ENCODE peak calls at places on chromosome 1, in eight cellular contexts. S, I, A, Q, P, M, L and G are unnamed samples.
A peak's percentile ranks its signal among the peaks of the same experiment; 100 is the strongest.

GRCh38 chr1:236139495-236139894 is 2.8 kb upstream of the GPR137B start:
- DNase-seq in I (no peak), P (no peak), S (no peak), L (no peak), A (no peak), M (no peak), Q (no peak), G (no peak)

GRCh38 chr1:197799271-197799670 is 24.0 kb upstream of the DENND1B start:
- DNase-seq in L (peak; percentile 65), P (no peak), S (no peak), A (peak; percentile 91), I (no peak), M (peak; percentile 23), Q (no peak), G (no peak)

GRCh38 chr1:231629132-231629531 is 2.5 kb downstream of the DISC1 start:
- DNase-seq in P (no peak), I (no peak), Q (no peak), S (no peak), M (no peak), A (no peak), L (no peak), G (no peak)

GRCh38 chr1:230797376-230798186 is 50.4 kb downstream of the CAPN9 start:
- DNase-seq in M (peak; percentile 22), I (peak; percentile 76), L (peak; percentile 49), A (peak; percentile 73), Q (peak; percentile 62), P (peak; percentile 45), S (no peak), G (peak; percentile 61)

GRCh38 chr1:1014896-1015681 is 1.8 kb downstream of the ISG15 start:
- DNase-seq in Q (peak; percentile 61), S (no peak), I (peak; percentile 61), M (peak; percentile 49), L (no peak), P (no peak), A (no peak), G (no peak)

GRCh38 chr1:155892801-155893200 is 18.3 kb downstream of the RIT1 start:
- DNase-seq in P (no peak), M (no peak), Q (no peak), S (no peak), L (peak; percentile 51), I (no peak), A (peak; percentile 79), G (no peak)

GRCh38 chr1:178518894-178519293 is 6.0 kb downstream of the TEX35 start:
- DNase-seq in I (no peak), A (no peak), Q (no peak), M (no peak), P (no peak), L (no peak), S (no peak), G (no peak)

GRCh38 chr1:61183471-61184034 is 101.2 kb downstream of the NFIA start:
- DNase-seq in I (no peak), L (no peak), M (no peak), Q (no peak), S (no peak), A (peak; percentile 56), P (peak; percentile 27), G (no peak)

GRCh38 chr1:41492341-41492848 is 7.9 kb upstream of the EDN2 start:
- DNase-seq in P (no peak), I (no peak), M (peak; percentile 58), A (peak; percentile 33), S (no peak), Q (peak; percentile 84), L (no peak), G (peak; percentile 67)

GRCh38 chr1:24236170-24237045 is 49.3 kb upstream of the IFNLR1 start:
- DNase-seq in S (no peak), A (peak; percentile 85), L (peak; percentile 86), M (peak; percentile 30), I (no peak), P (no peak), Q (no peak), G (no peak)

GRCh38 chr1:119279441-119280415 is 88.9 kb upstream of the HAO2 start:
- DNase-seq in I (no peak), Q (no peak), L (peak; percentile 78), M (no peak), A (peak; percentile 86), P (peak; percentile 33), S (no peak), G (no peak)

GRCh38 chr1:182119631-182120030 is 58.1 kb upstream of the ZNF648 start:
- DNase-seq in M (no peak), S (no peak), I (no peak), A (no peak), L (no peak), P (no peak), Q (no peak), G (no peak)

GRCh38 chr1:106889054-106889453 is 167.4 kb upstream of the PRMT6 start:
- DNase-seq in M (no peak), A (no peak), P (no peak), Q (peak; percentile 18), L (no peak), I (no peak), S (no peak), G (no peak)

GRCh38 chr1:168335500-168335899 is 54.8 kb downstream of the TBX19 start:
- DNase-seq in L (peak; percentile 21), I (no peak), P (no peak), A (peak; percentile 16), Q (no peak), S (no peak), M (no peak), G (no peak)

GRCh38 chr1:217660353-217661062 is 29.4 kb downstream of the SPATA17 start:
- DNase-seq in A (peak; percentile 95), Q (no peak), S (no peak), I (no peak), L (peak; percentile 92), M (peak; percentile 31), P (no peak), G (no peak)

GRCh38 chr1:25837253-25837875 is 17.6 kb downstream of the MTFR1L start:
- DNase-seq in S (no peak), A (no peak), P (no peak), M (no peak), Q (no peak), I (no peak), L (peak; percentile 42), G (no peak)

GRCh38 chr1:109793486-109794318 is 30.0 kb upstream of the EPS8L3 start:
- DNase-seq in M (no peak), A (peak; percentile 94), P (peak; percentile 77), I (peak; percentile 64), L (peak; percentile 83), Q (no peak), S (no peak), G (no peak)

GRCh38 chr1:119827010-119827409 is 15.8 kb upstream of the REG4 start:
- DNase-seq in M (peak; percentile 6), P (no peak), A (peak; percentile 5), L (peak; percentile 14), I (no peak), S (no peak), Q (no peak), G (no peak)

GRCh38 chr1:169711469-169712308 is at the start of gene SELL:
- DNase-seq in A (peak; percentile 80), I (peak; percentile 52), L (peak; percentile 57), S (peak; percentile 39), Q (peak; percentile 71), M (peak; percentile 91), P (peak; percentile 27), G (peak; percentile 70)

GRCh38 chr1:169708633-169709032 is 2.8 kb downstream of the SELL start:
- DNase-seq in L (no peak), Q (no peak), M (no peak), I (no peak), A (no peak), P (no peak), S (no peak), G (no peak)

GRCh38 chr1:169707917-169708604 is 3.4 kb downstream of the SELL start:
- DNase-seq in A (no peak), M (no peak), S (no peak), L (no peak), I (no peak), P (no peak), Q (no peak), G (no peak)

GRCh38 chr1:169712309-169712631 is 850 bp upstream of the SELL start:
- DNase-seq in P (no peak), M (no peak), I (no peak), S (no peak), L (no peak), Q (no peak), A (no peak), G (no peak)
- TF ChIP-seq CTCF in P (no peak), M (no peak), I (no peak), S (no peak), L (peak; percentile 20), Q (no peak), A (no peak), G (no peak)

GRCh38 chr1:93448983-93449805 is 1.3 kb downstream of the FNBP1L start:
- DNase-seq in S (peak; percentile 69), M (no peak), Q (peak; percentile 77), I (peak; percentile 64), P (peak; percentile 38), L (peak; percentile 44), A (peak; percentile 47), G (peak; percentile 28)
- TF ChIP-seq CTCF in S (peak; percentile 45), M (no peak), Q (no peak), I (peak; percentile 54), P (no peak), L (peak; percentile 8), A (no peak), G (no peak)

DNA sequence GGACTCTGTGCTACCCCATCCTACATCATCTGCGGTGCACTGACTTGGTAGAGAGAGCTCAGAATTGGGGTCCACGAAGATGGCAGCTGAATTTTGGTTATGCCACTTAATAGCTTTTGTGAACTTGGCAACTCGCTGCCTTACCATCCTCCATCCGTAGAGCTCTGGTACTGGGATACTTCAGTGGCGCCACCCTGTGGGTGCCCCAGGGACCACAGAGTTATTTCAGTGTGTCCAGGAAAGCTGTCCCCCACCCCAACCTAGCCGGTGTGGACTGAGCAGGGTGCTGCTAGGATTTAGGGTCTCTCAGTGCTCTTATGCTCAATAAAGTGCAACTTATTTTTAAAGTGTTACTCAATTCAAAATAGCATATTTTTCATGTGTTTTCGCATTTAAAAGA is 9.0 kb upstream of the USF1 start:
- DNase-seq in Q (no peak), I (no peak), S (no peak), M (no peak), L (no peak), A (no peak), P (no peak), G (no peak)
- TF ChIP-seq CTCF in Q (peak; percentile 17), I (peak; percentile 36), S (no peak), M (no peak), L (no peak), A (peak; percentile 12), P (no peak), G (no peak)

GRCh38 chr1:114496091-114496490 is 14.9 kb downstream of the TRIM33 start:
- DNase-seq in A (no peak), L (no peak), I (no peak), Q (no peak), M (no peak), S (no peak), P (no peak), G (no peak)

GRCh38 chr1:114485286-114485685 is 25.7 kb downstream of the TRIM33 start:
- DNase-seq in A (peak; percentile 28), L (peak; percentile 17), P (no peak), I (no peak), S (no peak), Q (no peak), M (no peak), G (no peak)

GRCh38 chr1:114488739-114489138 is 22.3 kb downstream of the TRIM33 start:
- DNase-seq in Q (no peak), I (no peak), M (no peak), L (no peak), S (no peak), A (no peak), P (no peak), G (no peak)

GRCh38 chr1:114492978-114493377 is 18.0 kb downstream of the TRIM33 start:
- DNase-seq in L (no peak), P (no peak), S (no peak), A (no peak), M (no peak), I (no peak), Q (no peak), G (no peak)

GRCh38 chr1:114490235-114490634 is 20.8 kb downstream of the TRIM33 start:
- DNase-seq in M (no peak), A (no peak), S (no peak), I (no peak), Q (no peak), P (no peak), L (no peak), G (no peak)
- TF ChIP-seq CTCF in M (no peak), A (no peak), S (no peak), I (no peak), Q (no peak), P (no peak), L (no peak), G (no peak)